ENCODE peak calls at places on chromosome 17, in seven cellular contexts. One of them, this sample, is unnamed.

GRCh38 chr17:16428098-16428882 is 12.9 kb downstream of the TRPV2 start:
- DNase-seq in CD8-positive, alpha-beta T cell: peak
- DNase-seq in tibial artery: no peak
- DNase-seq in tibial nerve: no peak
- DNase-seq in heart right ventricle: peak
- DNase-seq in K562: peak
- DNase-seq in foreskin keratinocyte: peak
- DNase-seq in this sample: peak

GRCh38 chr17:34671191-34671590 is 91.8 kb downstream of the TMEM132E start:
- DNase-seq in foreskin keratinocyte: no peak
- DNase-seq in tibial artery: no peak
- DNase-seq in heart right ventricle: no peak
- DNase-seq in CD8-positive, alpha-beta T cell: no peak
- DNase-seq in K562: no peak
- DNase-seq in tibial nerve: no peak
- DNase-seq in this sample: no peak

GRCh38 chr17:3641717-3642486 is 5.3 kb downstream of the CTNS start:
- DNase-seq in tibial nerve: no peak
- DNase-seq in CD8-positive, alpha-beta T cell: no peak
- DNase-seq in foreskin keratinocyte: no peak
- DNase-seq in heart right ventricle: no peak
- DNase-seq in K562: peak
- DNase-seq in tibial artery: no peak
- DNase-seq in this sample: no peak

GRCh38 chr17:28744104-28744801 is 442 bp downstream of the TRAF4 start:
- DNase-seq in CD8-positive, alpha-beta T cell: peak
- DNase-seq in tibial artery: no peak
- DNase-seq in foreskin keratinocyte: peak
- DNase-seq in K562: peak
- DNase-seq in heart right ventricle: peak
- DNase-seq in tibial nerve: peak
- DNase-seq in this sample: peak

GRCh38 chr17:70871180-70871818 is 702.0 kb downstream of the KCNJ2 start:
- DNase-seq in tibial nerve: no peak
- DNase-seq in tibial artery: no peak
- DNase-seq in K562: no peak
- DNase-seq in CD8-positive, alpha-beta T cell: no peak
- DNase-seq in heart right ventricle: no peak
- DNase-seq in foreskin keratinocyte: no peak
- DNase-seq in this sample: no peak

GRCh38 chr17:6021627-6022026 is 48.6 kb upstream of the WSCD1 start:
- DNase-seq in tibial nerve: no peak
- DNase-seq in foreskin keratinocyte: no peak
- DNase-seq in K562: no peak
- DNase-seq in CD8-positive, alpha-beta T cell: no peak
- DNase-seq in tibial artery: no peak
- DNase-seq in heart right ventricle: no peak
- DNase-seq in this sample: no peak

GRCh38 chr17:61837175-61838051 is 25.9 kb downstream of the BRIP1 start:
- DNase-seq in tibial artery: no peak
- DNase-seq in CD8-positive, alpha-beta T cell: peak
- DNase-seq in heart right ventricle: peak
- DNase-seq in tibial nerve: peak
- DNase-seq in K562: peak
- DNase-seq in foreskin keratinocyte: peak
- DNase-seq in this sample: peak

GRCh38 chr17:28293994-28294393 is 25.0 kb upstream of the TMEM97 start:
- DNase-seq in K562: no peak
- DNase-seq in CD8-positive, alpha-beta T cell: no peak
- DNase-seq in foreskin keratinocyte: no peak
- DNase-seq in tibial nerve: no peak
- DNase-seq in tibial artery: no peak
- DNase-seq in heart right ventricle: no peak
- DNase-seq in this sample: no peak

GRCh38 chr17:44348234-44348987 is 3.3 kb downstream of the GRN start:
- DNase-seq in tibial nerve: peak
- DNase-seq in K562: no peak
- DNase-seq in heart right ventricle: no peak
- DNase-seq in tibial artery: no peak
- DNase-seq in foreskin keratinocyte: peak
- DNase-seq in CD8-positive, alpha-beta T cell: no peak
- DNase-seq in this sample: peak

GRCh38 chr17:1053661-1054360 is 56.9 kb downstream of the TIMM22 start:
- DNase-seq in tibial artery: no peak
- DNase-seq in K562: no peak
- DNase-seq in heart right ventricle: peak
- DNase-seq in tibial nerve: no peak
- DNase-seq in foreskin keratinocyte: no peak
- DNase-seq in CD8-positive, alpha-beta T cell: no peak
- DNase-seq in this sample: no peak

GRCh38 chr17:29710891-29711418 is 88.2 kb upstream of the CORO6 start:
- DNase-seq in tibial artery: no peak
- DNase-seq in tibial nerve: no peak
- DNase-seq in foreskin keratinocyte: peak
- DNase-seq in CD8-positive, alpha-beta T cell: no peak
- DNase-seq in heart right ventricle: no peak
- DNase-seq in K562: peak
- DNase-seq in this sample: no peak

GRCh38 chr17:19738073-19738449 is 10.0 kb downstream of the ALDH3A1 start:
- DNase-seq in foreskin keratinocyte: no peak
- DNase-seq in heart right ventricle: no peak
- DNase-seq in tibial nerve: no peak
- DNase-seq in tibial artery: no peak
- DNase-seq in CD8-positive, alpha-beta T cell: no peak
- DNase-seq in K562: no peak
- DNase-seq in this sample: no peak

GRCh38 chr17:63694229-63694973 is 5.5 kb downstream of the LIMD2 start:
- DNase-seq in CD8-positive, alpha-beta T cell: peak
- DNase-seq in foreskin keratinocyte: no peak
- DNase-seq in K562: no peak
- DNase-seq in tibial nerve: no peak
- DNase-seq in tibial artery: no peak
- DNase-seq in heart right ventricle: no peak
- DNase-seq in this sample: peak

GRCh38 chr17:64091116-64091515 is 38.8 kb downstream of the ERN1 start:
- DNase-seq in tibial artery: no peak
- DNase-seq in CD8-positive, alpha-beta T cell: no peak
- DNase-seq in tibial nerve: no peak
- DNase-seq in K562: no peak
- DNase-seq in heart right ventricle: no peak
- DNase-seq in foreskin keratinocyte: no peak
- DNase-seq in this sample: peak

GRCh38 chr17:60169921-60170817 is 20.4 kb downstream of the CA4 start:
- DNase-seq in K562: no peak
- DNase-seq in foreskin keratinocyte: no peak
- DNase-seq in tibial nerve: no peak
- DNase-seq in CD8-positive, alpha-beta T cell: no peak
- DNase-seq in tibial artery: no peak
- DNase-seq in heart right ventricle: peak
- DNase-seq in this sample: peak

GRCh38 chr17:63082273-63082861 is 116.3 kb downstream of the TANC2 start:
- DNase-seq in CD8-positive, alpha-beta T cell: no peak
- DNase-seq in K562: peak
- DNase-seq in foreskin keratinocyte: no peak
- DNase-seq in tibial nerve: no peak
- DNase-seq in heart right ventricle: no peak
- DNase-seq in tibial artery: no peak
- DNase-seq in this sample: no peak

GRCh38 chr17:59845595-59846390 is 47.0 kb downstream of the TUBD1 start:
- DNase-seq in K562: peak
- DNase-seq in tibial nerve: peak
- DNase-seq in CD8-positive, alpha-beta T cell: no peak
- DNase-seq in tibial artery: peak
- DNase-seq in heart right ventricle: no peak
- DNase-seq in foreskin keratinocyte: peak
- DNase-seq in this sample: no peak

GRCh38 chr17:76887809-76888208 is 19.6 kb downstream of the MGAT5B start:
- DNase-seq in foreskin keratinocyte: no peak
- DNase-seq in tibial nerve: no peak
- DNase-seq in K562: peak
- DNase-seq in CD8-positive, alpha-beta T cell: no peak
- DNase-seq in tibial artery: no peak
- DNase-seq in heart right ventricle: no peak
- DNase-seq in this sample: no peak
- TF ChIP-seq CTCF in foreskin keratinocyte: peak
- TF ChIP-seq CTCF in tibial nerve: no peak
- TF ChIP-seq CTCF in K562: peak
- TF ChIP-seq CTCF in CD8-positive, alpha-beta T cell: no peak
- TF ChIP-seq CTCF in tibial artery: no peak
- TF ChIP-seq CTCF in heart right ventricle: no peak
- TF ChIP-seq CTCF in this sample: peak

DNA sequence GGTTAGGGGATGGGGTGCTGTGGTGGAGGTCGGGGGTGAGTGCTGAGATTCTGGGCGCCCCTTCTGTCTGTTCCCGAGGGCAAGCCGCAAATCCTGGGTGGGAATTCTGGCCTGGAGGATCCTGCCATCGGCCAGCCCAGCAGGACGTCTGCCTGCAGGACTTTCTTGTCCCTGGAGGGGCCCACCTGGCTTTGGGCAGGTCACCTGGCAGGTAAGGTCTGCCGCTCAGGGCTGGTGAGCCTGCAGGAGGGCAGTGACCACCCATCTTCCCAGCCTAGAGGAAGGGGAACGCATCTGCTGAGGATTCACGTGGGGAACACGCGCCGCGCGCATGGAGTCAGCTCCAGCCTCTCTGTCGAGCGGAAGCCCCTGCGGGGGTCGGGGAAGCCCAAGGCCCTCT is 5.4 kb downstream of the RNF222 start:
- DNase-seq in heart right ventricle: no peak
- DNase-seq in foreskin keratinocyte: no peak
- DNase-seq in tibial artery: no peak
- DNase-seq in CD8-positive, alpha-beta T cell: no peak
- DNase-seq in K562: no peak
- DNase-seq in tibial nerve: no peak
- DNase-seq in this sample: no peak
- H3K27ac ChIP-seq in heart right ventricle: no peak
- H3K27ac ChIP-seq in foreskin keratinocyte: peak
- H3K27ac ChIP-seq in tibial artery: no peak
- H3K27ac ChIP-seq in CD8-positive, alpha-beta T cell: no peak
- H3K27ac ChIP-seq in K562: no peak
- H3K27ac ChIP-seq in tibial nerve: no peak
- H3K27ac ChIP-seq in this sample: no peak

DNA sequence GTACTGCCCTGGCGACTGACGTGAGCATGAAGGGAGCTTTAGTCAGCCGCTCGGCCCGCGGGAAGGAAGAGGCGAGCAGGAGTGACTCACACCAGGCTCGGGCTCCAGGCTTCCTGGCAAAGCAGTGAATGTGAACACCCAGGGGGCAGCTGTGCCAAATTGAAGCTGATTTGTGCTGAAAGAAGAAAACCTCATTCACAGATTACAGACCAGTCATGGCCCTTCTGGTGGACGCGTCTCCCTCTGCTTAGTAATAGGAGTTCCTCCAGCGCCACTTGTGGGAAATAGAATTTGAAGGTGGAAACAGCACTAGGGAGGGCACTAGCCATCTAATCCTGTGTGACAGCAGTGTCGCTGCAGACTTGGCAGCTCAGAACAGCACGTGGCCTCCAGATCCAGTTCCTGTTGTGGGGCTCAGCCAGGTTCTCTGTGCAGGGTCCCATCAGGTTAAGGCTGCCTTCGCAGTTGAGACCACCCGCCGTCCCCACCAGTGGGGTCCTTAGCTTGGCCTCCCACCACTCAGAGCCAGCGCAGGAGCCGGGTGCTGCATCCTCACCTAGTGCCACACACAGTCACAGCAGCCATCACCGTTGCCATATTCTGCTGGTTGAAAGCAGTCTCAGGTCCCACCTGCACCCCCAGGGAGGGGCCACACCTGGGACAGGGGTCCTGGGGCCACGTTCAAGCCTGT is 164.5 kb upstream of the CHMP6 start:
- DNase-seq in K562: no peak
- DNase-seq in tibial artery: peak
- DNase-seq in heart right ventricle: no peak
- DNase-seq in tibial nerve: peak
- DNase-seq in foreskin keratinocyte: peak
- DNase-seq in CD8-positive, alpha-beta T cell: no peak
- DNase-seq in this sample: no peak
- TF ChIP-seq CTCF in K562: no peak
- TF ChIP-seq CTCF in tibial artery: no peak
- TF ChIP-seq CTCF in heart right ventricle: no peak
- TF ChIP-seq CTCF in tibial nerve: no peak
- TF ChIP-seq CTCF in foreskin keratinocyte: peak
- TF ChIP-seq CTCF in CD8-positive, alpha-beta T cell: no peak
- TF ChIP-seq CTCF in this sample: no peak

DNA sequence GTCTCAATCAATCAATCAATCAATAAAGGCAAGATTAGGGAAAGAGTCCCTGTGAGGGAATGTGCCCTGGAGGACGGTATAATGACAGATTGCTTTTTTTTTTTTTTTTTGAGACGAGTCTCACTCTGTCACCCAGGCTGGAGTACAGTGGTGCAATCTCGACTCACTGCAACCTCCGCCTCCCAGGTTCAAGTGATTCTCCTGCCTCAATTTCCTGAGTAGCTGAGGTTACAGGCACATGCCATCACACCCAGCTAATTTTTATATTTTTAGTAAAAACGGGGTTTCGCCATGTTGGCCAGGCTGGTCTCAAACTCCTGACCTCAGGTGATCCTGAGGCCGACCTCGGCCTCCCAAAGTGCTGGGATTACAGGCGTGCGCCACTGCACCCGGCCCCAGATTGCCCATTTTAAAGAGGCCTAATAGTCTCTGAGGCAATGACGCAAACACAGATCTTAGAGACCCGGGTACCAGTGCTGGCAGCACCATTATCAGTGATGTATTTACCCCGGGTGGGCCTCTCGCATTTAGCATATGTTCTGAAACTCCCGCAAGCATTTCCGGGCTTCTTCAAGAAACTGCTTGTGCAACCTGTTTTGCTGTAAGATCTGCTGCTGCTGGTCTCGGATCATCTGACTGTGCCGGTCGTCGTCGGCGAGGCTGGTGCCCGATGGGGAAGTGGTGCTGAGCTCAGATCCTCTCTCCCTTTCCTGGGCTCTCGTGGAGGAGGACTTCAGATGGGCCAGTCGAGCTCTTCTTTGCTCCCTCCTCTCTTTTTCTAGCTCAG is 12.7 kb downstream of the CEP295NL start:
- DNase-seq in tibial artery: peak
- DNase-seq in K562: no peak
- DNase-seq in CD8-positive, alpha-beta T cell: peak
- DNase-seq in tibial nerve: peak
- DNase-seq in foreskin keratinocyte: no peak
- DNase-seq in heart right ventricle: peak
- DNase-seq in this sample: peak
- H3K27ac ChIP-seq in tibial artery: peak
- H3K27ac ChIP-seq in K562: no peak
- H3K27ac ChIP-seq in CD8-positive, alpha-beta T cell: peak
- H3K27ac ChIP-seq in tibial nerve: peak
- H3K27ac ChIP-seq in foreskin keratinocyte: no peak
- H3K27ac ChIP-seq in heart right ventricle: peak
- H3K27ac ChIP-seq in this sample: no peak